ENCODE peak calls at places on chromosome 17, in four cellular contexts. O is GM23248, F is GM23338, U is HCT116. G is an unnamed sample. For H3K9me2 and H3K27me3, the result is how much of the 10 kb centered on the place peaks cover.

GRCh38 chr17:12665263-12666210 is at the start of gene MYOCD:
- DNase-seq in O (peak), F (peak), U (no peak), G (no peak)

GRCh38 chr17:82907797-82908261 is 68.0 kb upstream of the ZNF750 start:
- DNase-seq in O (no peak), F (no peak), U (no peak), G (no peak)

GRCh38 chr17:20273741-20274500 is 193.4 kb downstream of the LGALS9B start:
- DNase-seq in O (no peak), F (no peak), U (no peak), G (no peak)

GRCh38 chr17:79664925-79665738 is 54.3 kb upstream of the RBFOX3 start:
- DNase-seq in O (peak), F (peak), U (peak), G (peak)

GRCh38 chr17:69134112-69134511 is 7.6 kb downstream of the ABCA6 start:
- DNase-seq in O (no peak), F (no peak), U (no peak), G (no peak)

GRCh38 chr17:19716108-19717030 is at the start of gene SLC47A2:
- DNase-seq in O (no peak), F (no peak), U (no peak), G (no peak)

GRCh38 chr17:79844869-79845600 is 5.8 kb upstream of the CBX4 start:
- DNase-seq in O (peak), F (peak), U (no peak), G (peak)

GRCh38 chr17:60743812-60744211 is 66.2 kb downstream of the BCAS3 start:
- DNase-seq in O (peak), F (peak), U (peak), G (peak)

GRCh38 chr17:21008992-21009671 is 33.7 kb downstream of the USP22 start:
- DNase-seq in O (no peak), F (no peak), U (no peak), G (no peak)

GRCh38 chr17:49515196-49515770 is 20.2 kb downstream of the NGFR start:
- DNase-seq in O (peak), F (peak), U (peak), G (peak)

GRCh38 chr17:7404737-7405412 is 978 bp upstream of the TMEM256 start:
- DNase-seq in O (peak), F (peak), U (no peak), G (no peak)

GRCh38 chr17:10384175-10384574 is 11.4 kb upstream of the MYH13 start:
- DNase-seq in O (peak), F (peak), U (no peak), G (no peak)

GRCh38 chr17:73336613-73337400 is 25.0 kb upstream of the CDC42EP4 start:
- DNase-seq in O (no peak), F (no peak), U (no peak), G (no peak)

GRCh38 chr17:50954641-50955121 is 88.5 kb upstream of the TOB1 start:
- DNase-seq in O (no peak), F (no peak), U (no peak), G (no peak)

GRCh38 chr17:63997341-63998048 is 656 bp upstream of the PRR29 start:
- DNase-seq in O (peak), F (peak), U (no peak), G (no peak)

GRCh38 chr17:263271-263670 is 81.8 kb upstream of the DOC2B start:
- DNase-seq in O (no peak), F (no peak), U (no peak), G (no peak)

GRCh38 chr17:49582789-49583188 is 7.1 kb downstream of the NXPH3 start:
- DNase-seq in O (peak), F (no peak), U (no peak), G (no peak)

GRCh38 chr17:69523252-69523861 is 108.9 kb downstream of the MAP2K6 start:
- DNase-seq in O (peak), F (peak), U (peak), G (no peak)

GRCh38 chr17:61490540-61490975 is 38.3 kb downstream of the TBX4 start:
- DNase-seq in O (peak), F (no peak), U (no peak), G (no peak)

GRCh38 chr17:50469005-50469605 is 425 bp upstream of the CHAD start:
- DNase-seq in O (peak), F (peak), U (no peak), G (no peak)

GRCh38 chr17:37820313-37821024 is 75.6 kb upstream of the HNF1B start:
- DNase-seq in O (no peak), F (no peak), U (no peak), G (no peak)
- H3K4me2 ChIP-seq in O (no peak), F (no peak), U (no peak), G (no peak)

GRCh38 chr17:15268003-15268402 is 2.9 kb upstream of the PMP22 start:
- DNase-seq in O (peak), F (no peak), U (no peak), G (no peak)

GRCh38 chr17:15270628-15271381 is 5.7 kb upstream of the PMP22 start:
- DNase-seq in O (no peak), F (no peak), U (no peak), G (no peak)

GRCh38 chr17:15268465-15268864 is 3.3 kb upstream of the PMP22 start:
- DNase-seq in O (no peak), F (no peak), U (no peak), G (no peak)

GRCh38 chr17:15269690-15270089 is 4.6 kb upstream of the PMP22 start:
- DNase-seq in O (no peak), F (no peak), U (no peak), G (no peak)

GRCh38 chr17:15269087-15269486 is 4.0 kb upstream of the PMP22 start:
- DNase-seq in O (no peak), F (no peak), U (no peak), G (no peak)
- H3K9me2 ChIP-seq in O (under half), F (under half), U (under half), G (under half)

GRCh38 chr17:40810505-40810904 is 10.7 kb upstream of the KRT28 start:
- DNase-seq in O (no peak), F (no peak), U (no peak), G (peak)
- H3K27me3 ChIP-seq in O (under half), F (under half), U (under half), G (under half)

GRCh38 chr17:81568416-81568815 is 16.3 kb upstream of the FAAP100 start:
- DNase-seq in O (no peak), F (no peak), U (no peak), G (no peak)

GRCh38 chr17:81565231-81565630 is 13.1 kb upstream of the FAAP100 start:
- DNase-seq in O (no peak), F (no peak), U (no peak), G (no peak)

GRCh38 chr17:81566461-81567126 is 14.4 kb upstream of the FAAP100 start:
- DNase-seq in O (peak), F (no peak), U (peak), G (peak)

GRCh38 chr17:81564778-81565177 is 12.6 kb upstream of the FAAP100 start:
- DNase-seq in O (no peak), F (no peak), U (no peak), G (no peak)

GRCh38 chr17:81567191-81567590 is 15.0 kb upstream of the FAAP100 start:
- DNase-seq in O (no peak), F (no peak), U (no peak), G (no peak)
- H3K4me2 ChIP-seq in O (peak), F (no peak), U (peak), G (peak)

GRCh38 chr17:76085731-76086366 is 6.9 kb downstream of the ZACN start:
- DNase-seq in O (no peak), F (no peak), U (no peak), G (no peak)

GRCh38 chr17:76087531-76087930 is 8.5 kb downstream of the ZACN start:
- DNase-seq in O (no peak), F (no peak), U (no peak), G (no peak)

GRCh38 chr17:76083536-76083935 is 4.6 kb downstream of the ZACN start:
- DNase-seq in O (no peak), F (no peak), U (no peak), G (no peak)

GRCh38 chr17:76086384-76086783 is 7.4 kb downstream of the ZACN start:
- DNase-seq in O (no peak), F (no peak), U (no peak), G (no peak)

GRCh38 chr17:76085066-76085730 is 6.2 kb downstream of the ZACN start:
- DNase-seq in O (no peak), F (no peak), U (no peak), G (no peak)
- H3K9me2 ChIP-seq in O (under half), F (under half), U (under half), G (under half)

DNA sequence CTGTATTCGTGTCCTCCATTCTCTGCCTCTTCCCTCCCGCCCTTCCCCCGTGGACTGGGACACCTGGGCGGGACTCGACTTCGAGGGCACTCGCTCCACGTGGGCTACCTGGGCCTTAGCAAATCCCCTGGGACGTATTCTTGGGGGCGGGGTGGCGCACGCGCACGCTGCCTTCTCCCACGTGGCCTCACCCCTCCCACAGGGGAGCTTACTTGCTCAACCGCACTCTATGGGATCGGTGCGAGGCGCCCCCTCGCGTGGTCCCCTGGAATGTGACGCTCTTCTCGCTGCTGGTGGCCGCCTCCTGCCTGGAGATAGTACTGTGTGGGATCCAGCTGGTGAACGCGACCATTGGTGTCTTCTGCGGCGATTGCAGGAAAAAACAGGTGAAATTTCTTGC is 3.5 kb downstream of the VMO1 start:
- DNase-seq in O (no peak), F (peak), U (no peak), G (no peak)
- H3K27me3 ChIP-seq in O (under half), F (under half), U (under half), G (under half)

DNA sequence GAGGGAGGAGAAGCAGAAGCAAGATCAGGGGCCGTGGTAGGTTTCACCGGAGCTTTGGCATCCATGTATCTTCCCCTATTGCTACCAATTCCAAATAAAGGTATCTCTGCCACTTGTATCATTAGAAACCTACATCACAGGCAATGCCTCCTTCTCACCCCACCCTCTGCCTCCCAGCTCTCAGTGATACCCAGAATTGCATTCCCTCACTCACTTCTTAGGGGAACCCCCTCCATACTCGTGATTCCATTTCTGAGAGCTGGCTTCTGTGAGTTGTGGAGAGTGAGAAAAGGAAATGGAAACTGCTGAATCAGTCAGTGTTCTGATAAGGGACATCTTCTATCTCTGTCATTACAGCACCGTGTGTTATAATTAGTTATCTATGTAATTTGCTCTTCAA is 2.3 kb upstream of the CCL3 start:
- DNase-seq in O (no peak), F (no peak), U (no peak), G (no peak)
- H3K4me2 ChIP-seq in O (no peak), F (no peak), U (no peak), G (no peak)

GRCh38 chr17:45788057-45788456 is 3.9 kb downstream of the CRHR1 start:
- DNase-seq in O (no peak), F (no peak), U (no peak), G (no peak)
- H3K9me2 ChIP-seq in O (under half), F (under half), U (under half), G (under half)

G was measured in PC-9.